ENCODE peak calls at places on chromosomes 2 and 18, in six cellular contexts. One of them, this sample, is unnamed.

GRCh38 chr2:214310319-214310718 is 100.5 kb upstream of the VWC2L start:
- DNase-seq in body of pancreas: no peak
- DNase-seq in neuronal stem cell: no peak
- DNase-seq in retina: no peak
- DNase-seq in activated CD8-positive, alpha-beta T cell treated with anti-CD3 and anti-CD28 coated beads, Interleukin-2, amount 10 ng/mL, durations not matched to agents 7 days and 5 days: no peak
- DNase-seq in heart left ventricle: no peak
- DNase-seq in this sample: no peak

GRCh38 chr2:218852911-218853667 is 6.5 kb upstream of the WNT6 start:
- DNase-seq in heart left ventricle: peak; percentile 36
- DNase-seq in body of pancreas: peak; percentile 64
- DNase-seq in neuronal stem cell: peak; percentile 73
- DNase-seq in retina: peak; percentile 74
- DNase-seq in activated CD8-positive, alpha-beta T cell treated with anti-CD3 and anti-CD28 coated beads, Interleukin-2, amount 10 ng/mL, durations not matched to agents 7 days and 5 days: peak; percentile 74
- DNase-seq in this sample: peak; percentile 76

GRCh38 chr2:199955007-199955338 is 318 bp downstream of the TYW5 start:
- DNase-seq in retina: no peak
- DNase-seq in neuronal stem cell: no peak
- DNase-seq in heart left ventricle: no peak
- DNase-seq in activated CD8-positive, alpha-beta T cell treated with anti-CD3 and anti-CD28 coated beads, Interleukin-2, amount 10 ng/mL, durations not matched to agents 7 days and 5 days: no peak
- DNase-seq in body of pancreas: no peak
- DNase-seq in this sample: no peak

GRCh38 chr18:29174891-29175290 is 998.0 kb upstream of the CDH2 start:
- DNase-seq in retina: no peak
- DNase-seq in heart left ventricle: no peak
- DNase-seq in neuronal stem cell: no peak
- DNase-seq in activated CD8-positive, alpha-beta T cell treated with anti-CD3 and anti-CD28 coated beads, Interleukin-2, amount 10 ng/mL, durations not matched to agents 7 days and 5 days: no peak
- DNase-seq in body of pancreas: no peak
- DNase-seq in this sample: no peak

GRCh38 chr2:223297788-223298187 is 245.8 kb downstream of the KCNE4 start:
- DNase-seq in activated CD8-positive, alpha-beta T cell treated with anti-CD3 and anti-CD28 coated beads, Interleukin-2, amount 10 ng/mL, durations not matched to agents 7 days and 5 days: no peak
- DNase-seq in retina: no peak
- DNase-seq in body of pancreas: no peak
- DNase-seq in heart left ventricle: no peak
- DNase-seq in neuronal stem cell: no peak
- DNase-seq in this sample: no peak

GRCh38 chr18:9418047-9418690 is 57.1 kb upstream of the RALBP1 start:
- DNase-seq in retina: no peak
- DNase-seq in body of pancreas: no peak
- DNase-seq in activated CD8-positive, alpha-beta T cell treated with anti-CD3 and anti-CD28 coated beads, Interleukin-2, amount 10 ng/mL, durations not matched to agents 7 days and 5 days: no peak
- DNase-seq in heart left ventricle: no peak
- DNase-seq in neuronal stem cell: no peak
- DNase-seq in this sample: peak; percentile 53

GRCh38 chr2:215711484-215712034 is 275.7 kb upstream of the FN1 start:
- DNase-seq in heart left ventricle: no peak
- DNase-seq in activated CD8-positive, alpha-beta T cell treated with anti-CD3 and anti-CD28 coated beads, Interleukin-2, amount 10 ng/mL, durations not matched to agents 7 days and 5 days: no peak
- DNase-seq in body of pancreas: no peak
- DNase-seq in neuronal stem cell: no peak
- DNase-seq in retina: no peak
- DNase-seq in this sample: no peak

GRCh38 chr2:9813312-9814128 is 29.8 kb upstream of the TAF1B start:
- DNase-seq in heart left ventricle: peak; percentile 69
- DNase-seq in body of pancreas: peak; percentile 73
- DNase-seq in neuronal stem cell: peak; percentile 73
- DNase-seq in retina: peak; percentile 93
- DNase-seq in activated CD8-positive, alpha-beta T cell treated with anti-CD3 and anti-CD28 coated beads, Interleukin-2, amount 10 ng/mL, durations not matched to agents 7 days and 5 days: peak; percentile 77
- DNase-seq in this sample: no peak

GRCh38 chr18:6811816-6812215 is 82.3 kb downstream of the ARHGAP28 start:
- DNase-seq in body of pancreas: no peak
- DNase-seq in heart left ventricle: no peak
- DNase-seq in neuronal stem cell: no peak
- DNase-seq in activated CD8-positive, alpha-beta T cell treated with anti-CD3 and anti-CD28 coated beads, Interleukin-2, amount 10 ng/mL, durations not matched to agents 7 days and 5 days: no peak
- DNase-seq in retina: no peak
- DNase-seq in this sample: no peak

GRCh38 chr18:39462436-39462835 is 1896.8 kb upstream of the CELF4 start:
- DNase-seq in retina: no peak
- DNase-seq in neuronal stem cell: no peak
- DNase-seq in heart left ventricle: no peak
- DNase-seq in activated CD8-positive, alpha-beta T cell treated with anti-CD3 and anti-CD28 coated beads, Interleukin-2, amount 10 ng/mL, durations not matched to agents 7 days and 5 days: no peak
- DNase-seq in body of pancreas: no peak
- DNase-seq in this sample: no peak

GRCh38 chr18:23689616-23690504 is 607 bp downstream of the LAMA3 start:
- DNase-seq in activated CD8-positive, alpha-beta T cell treated with anti-CD3 and anti-CD28 coated beads, Interleukin-2, amount 10 ng/mL, durations not matched to agents 7 days and 5 days: no peak
- DNase-seq in neuronal stem cell: peak; percentile 14
- DNase-seq in retina: peak; percentile 71
- DNase-seq in body of pancreas: peak; percentile 22
- DNase-seq in heart left ventricle: peak; percentile 26
- DNase-seq in this sample: peak; percentile 68

GRCh38 chr18:46034230-46034629 is 37.8 kb downstream of the PSTPIP2 start:
- DNase-seq in heart left ventricle: no peak
- DNase-seq in neuronal stem cell: no peak
- DNase-seq in body of pancreas: no peak
- DNase-seq in retina: no peak
- DNase-seq in activated CD8-positive, alpha-beta T cell treated with anti-CD3 and anti-CD28 coated beads, Interleukin-2, amount 10 ng/mL, durations not matched to agents 7 days and 5 days: no peak
- DNase-seq in this sample: no peak

GRCh38 chr18:33841221-33841967 is 263.4 kb downstream of the ASXL3 start:
- DNase-seq in retina: no peak
- DNase-seq in neuronal stem cell: no peak
- DNase-seq in activated CD8-positive, alpha-beta T cell treated with anti-CD3 and anti-CD28 coated beads, Interleukin-2, amount 10 ng/mL, durations not matched to agents 7 days and 5 days: no peak
- DNase-seq in body of pancreas: no peak
- DNase-seq in heart left ventricle: no peak
- DNase-seq in this sample: no peak

GRCh38 chr18:6719098-6719913 is 10.2 kb upstream of the ARHGAP28 start:
- DNase-seq in retina: no peak
- DNase-seq in activated CD8-positive, alpha-beta T cell treated with anti-CD3 and anti-CD28 coated beads, Interleukin-2, amount 10 ng/mL, durations not matched to agents 7 days and 5 days: no peak
- DNase-seq in body of pancreas: no peak
- DNase-seq in heart left ventricle: no peak
- DNase-seq in neuronal stem cell: no peak
- DNase-seq in this sample: no peak

GRCh38 chr2:112137516-112138142 is 556 bp upstream of the FBLN7 start:
- DNase-seq in retina: no peak
- DNase-seq in activated CD8-positive, alpha-beta T cell treated with anti-CD3 and anti-CD28 coated beads, Interleukin-2, amount 10 ng/mL, durations not matched to agents 7 days and 5 days: no peak
- DNase-seq in heart left ventricle: no peak
- DNase-seq in body of pancreas: no peak
- DNase-seq in neuronal stem cell: no peak
- DNase-seq in this sample: no peak

GRCh38 chr2:206989306-206989705 is 50.0 kb downstream of the CPO start:
- DNase-seq in heart left ventricle: no peak
- DNase-seq in retina: peak; percentile 22
- DNase-seq in activated CD8-positive, alpha-beta T cell treated with anti-CD3 and anti-CD28 coated beads, Interleukin-2, amount 10 ng/mL, durations not matched to agents 7 days and 5 days: no peak
- DNase-seq in neuronal stem cell: no peak
- DNase-seq in body of pancreas: peak; percentile 20
- DNase-seq in this sample: peak; percentile 74

GRCh38 chr2:74764429-74765272 is 69.3 kb upstream of the HK2 start:
- DNase-seq in body of pancreas: no peak
- DNase-seq in neuronal stem cell: no peak
- DNase-seq in heart left ventricle: no peak
- DNase-seq in activated CD8-positive, alpha-beta T cell treated with anti-CD3 and anti-CD28 coated beads, Interleukin-2, amount 10 ng/mL, durations not matched to agents 7 days and 5 days: no peak
- DNase-seq in retina: no peak
- DNase-seq in this sample: no peak

GRCh38 chr2:46435796-46436360 is 43.5 kb upstream of the TMEM247 start:
- DNase-seq in retina: no peak
- DNase-seq in heart left ventricle: peak; percentile 35
- DNase-seq in neuronal stem cell: no peak
- DNase-seq in activated CD8-positive, alpha-beta T cell treated with anti-CD3 and anti-CD28 coated beads, Interleukin-2, amount 10 ng/mL, durations not matched to agents 7 days and 5 days: no peak
- DNase-seq in body of pancreas: no peak
- DNase-seq in this sample: no peak

GRCh38 chr2:196607073-196607472 is 32.4 kb upstream of the CCDC150 start:
- DNase-seq in heart left ventricle: no peak
- DNase-seq in retina: no peak
- DNase-seq in neuronal stem cell: no peak
- DNase-seq in body of pancreas: no peak
- DNase-seq in activated CD8-positive, alpha-beta T cell treated with anti-CD3 and anti-CD28 coated beads, Interleukin-2, amount 10 ng/mL, durations not matched to agents 7 days and 5 days: no peak
- DNase-seq in this sample: no peak

GRCh38 chr2:143422681-143423080 is 293.5 kb downstream of the ARHGAP15 start:
- DNase-seq in heart left ventricle: no peak
- DNase-seq in activated CD8-positive, alpha-beta T cell treated with anti-CD3 and anti-CD28 coated beads, Interleukin-2, amount 10 ng/mL, durations not matched to agents 7 days and 5 days: peak; percentile 51
- DNase-seq in body of pancreas: no peak
- DNase-seq in retina: no peak
- DNase-seq in neuronal stem cell: no peak
- DNase-seq in this sample: no peak

GRCh38 chr2:188369365-188369764 is 77.7 kb downstream of the GULP1 start:
- DNase-seq in activated CD8-positive, alpha-beta T cell treated with anti-CD3 and anti-CD28 coated beads, Interleukin-2, amount 10 ng/mL, durations not matched to agents 7 days and 5 days: no peak
- DNase-seq in retina: peak; percentile 16
- DNase-seq in body of pancreas: peak; percentile 39
- DNase-seq in heart left ventricle: peak; percentile 27
- DNase-seq in neuronal stem cell: peak; percentile 14
- DNase-seq in this sample: no peak

GRCh38 chr18:46070683-46071614 is 1.1 kb downstream of the PSTPIP2 start:
- DNase-seq in neuronal stem cell: no peak
- DNase-seq in body of pancreas: no peak
- DNase-seq in retina: no peak
- DNase-seq in heart left ventricle: no peak
- DNase-seq in activated CD8-positive, alpha-beta T cell treated with anti-CD3 and anti-CD28 coated beads, Interleukin-2, amount 10 ng/mL, durations not matched to agents 7 days and 5 days: no peak
- DNase-seq in this sample: no peak

GRCh38 chr2:100859902-100860301 is 40.0 kb downstream of the NPAS2 start:
- DNase-seq in heart left ventricle: no peak
- DNase-seq in retina: no peak
- DNase-seq in body of pancreas: no peak
- DNase-seq in activated CD8-positive, alpha-beta T cell treated with anti-CD3 and anti-CD28 coated beads, Interleukin-2, amount 10 ng/mL, durations not matched to agents 7 days and 5 days: no peak
- DNase-seq in neuronal stem cell: no peak
- DNase-seq in this sample: no peak

GRCh38 chr2:15979759-15980604 is 39.6 kb downstream of the MYCN start:
- DNase-seq in retina: no peak
- DNase-seq in activated CD8-positive, alpha-beta T cell treated with anti-CD3 and anti-CD28 coated beads, Interleukin-2, amount 10 ng/mL, durations not matched to agents 7 days and 5 days: no peak
- DNase-seq in heart left ventricle: no peak
- DNase-seq in neuronal stem cell: peak; percentile 38
- DNase-seq in body of pancreas: no peak
- DNase-seq in this sample: no peak

GRCh38 chr2:72794572-72794971 is 31.3 kb downstream of the EXOC6B start:
- DNase-seq in retina: no peak
- DNase-seq in body of pancreas: no peak
- DNase-seq in activated CD8-positive, alpha-beta T cell treated with anti-CD3 and anti-CD28 coated beads, Interleukin-2, amount 10 ng/mL, durations not matched to agents 7 days and 5 days: no peak
- DNase-seq in heart left ventricle: no peak
- DNase-seq in neuronal stem cell: no peak
- DNase-seq in this sample: no peak